ENCODE peak calls at places on chromosome 4, in ten cellular contexts. One of them, this sample, is unnamed.

GRCh38 chr4:87589531-87589930 is 18.8 kb upstream of the DSPP start:
- DNase-seq in A549: no peak
- DNase-seq in hepatocyte: peak; percentile 52
- DNase-seq in RWPE1: peak; percentile 56
- DNase-seq in tibial nerve: no peak
- DNase-seq in fibroblast of lung: peak; percentile 96
- DNase-seq in PC-3: peak; percentile 64
- DNase-seq in GM23248: peak; percentile 93
- DNase-seq in endothelial cell of umbilical vein: no peak
- DNase-seq in Karpas-422: no peak
- DNase-seq in this sample: no peak

GRCh38 chr4:24914460-24914859 is 1.6 kb upstream of the CCDC149 start:
- DNase-seq in fibroblast of lung: no peak
- DNase-seq in hepatocyte: no peak
- DNase-seq in A549: no peak
- DNase-seq in RWPE1: no peak
- DNase-seq in endothelial cell of umbilical vein: no peak
- DNase-seq in Karpas-422: no peak
- DNase-seq in tibial nerve: no peak
- DNase-seq in GM23248: peak; percentile 35
- DNase-seq in PC-3: no peak
- DNase-seq in this sample: no peak

GRCh38 chr4:89439533-89439932 is 131.9 kb upstream of the GPRIN3 start:
- DNase-seq in GM23248: no peak
- DNase-seq in tibial nerve: no peak
- DNase-seq in hepatocyte: no peak
- DNase-seq in A549: no peak
- DNase-seq in Karpas-422: no peak
- DNase-seq in PC-3: no peak
- DNase-seq in RWPE1: no peak
- DNase-seq in fibroblast of lung: no peak
- DNase-seq in endothelial cell of umbilical vein: no peak
- DNase-seq in this sample: no peak

GRCh38 chr4:112102875-112103370 is 42.3 kb upstream of the FAM241A start:
- DNase-seq in fibroblast of lung: no peak
- DNase-seq in Karpas-422: no peak
- DNase-seq in endothelial cell of umbilical vein: peak; percentile 19
- DNase-seq in A549: no peak
- DNase-seq in tibial nerve: no peak
- DNase-seq in PC-3: no peak
- DNase-seq in RWPE1: no peak
- DNase-seq in hepatocyte: no peak
- DNase-seq in GM23248: no peak
- DNase-seq in this sample: no peak

GRCh38 chr4:91837608-91838029 is 466.1 kb upstream of the GRID2 start:
- DNase-seq in PC-3: peak; percentile 63
- DNase-seq in A549: no peak
- DNase-seq in tibial nerve: no peak
- DNase-seq in fibroblast of lung: peak; percentile 0
- DNase-seq in RWPE1: peak; percentile 8
- DNase-seq in hepatocyte: peak; percentile 31
- DNase-seq in Karpas-422: no peak
- DNase-seq in endothelial cell of umbilical vein: no peak
- DNase-seq in GM23248: no peak
- DNase-seq in this sample: no peak

GRCh38 chr4:43132010-43132582 is 239.6 kb downstream of the GRXCR1 start:
- DNase-seq in RWPE1: peak; percentile 49
- DNase-seq in hepatocyte: peak; percentile 85
- DNase-seq in GM23248: peak; percentile 80
- DNase-seq in PC-3: peak; percentile 81
- DNase-seq in endothelial cell of umbilical vein: peak; percentile 33
- DNase-seq in tibial nerve: no peak
- DNase-seq in A549: peak; percentile 2
- DNase-seq in fibroblast of lung: peak; percentile 78
- DNase-seq in Karpas-422: peak; percentile 83
- DNase-seq in this sample: peak; percentile 11

GRCh38 chr4:176319237-176319703 is 496 bp upstream of the SPCS3 start:
- DNase-seq in GM23248: no peak
- DNase-seq in hepatocyte: no peak
- DNase-seq in tibial nerve: no peak
- DNase-seq in endothelial cell of umbilical vein: no peak
- DNase-seq in fibroblast of lung: no peak
- DNase-seq in Karpas-422: no peak
- DNase-seq in RWPE1: no peak
- DNase-seq in PC-3: no peak
- DNase-seq in A549: no peak
- DNase-seq in this sample: no peak

GRCh38 chr4:48454591-48454990 is 28.6 kb upstream of the SLC10A4 start:
- DNase-seq in RWPE1: no peak
- DNase-seq in GM23248: no peak
- DNase-seq in A549: no peak
- DNase-seq in Karpas-422: no peak
- DNase-seq in PC-3: no peak
- DNase-seq in fibroblast of lung: no peak
- DNase-seq in tibial nerve: no peak
- DNase-seq in endothelial cell of umbilical vein: no peak
- DNase-seq in hepatocyte: no peak
- DNase-seq in this sample: no peak

GRCh38 chr4:160347197-160347596 is 1244.3 kb downstream of the RAPGEF2 start:
- DNase-seq in tibial nerve: no peak
- DNase-seq in RWPE1: no peak
- DNase-seq in fibroblast of lung: no peak
- DNase-seq in endothelial cell of umbilical vein: no peak
- DNase-seq in A549: no peak
- DNase-seq in Karpas-422: no peak
- DNase-seq in PC-3: no peak
- DNase-seq in hepatocyte: no peak
- DNase-seq in GM23248: no peak
- DNase-seq in this sample: no peak

GRCh38 chr4:6942238-6942800 is 32.7 kb downstream of the TBC1D14 start:
- DNase-seq in RWPE1: peak; percentile 69
- DNase-seq in GM23248: peak; percentile 98
- DNase-seq in A549: peak; percentile 29
- DNase-seq in PC-3: peak; percentile 51
- DNase-seq in fibroblast of lung: peak; percentile 98
- DNase-seq in Karpas-422: no peak
- DNase-seq in tibial nerve: no peak
- DNase-seq in hepatocyte: peak; percentile 87
- DNase-seq in endothelial cell of umbilical vein: peak; percentile 79
- DNase-seq in this sample: no peak

GRCh38 chr4:138115053-138115452 is 127.1 kb downstream of the SLC7A11 start:
- DNase-seq in Karpas-422: no peak
- DNase-seq in fibroblast of lung: no peak
- DNase-seq in endothelial cell of umbilical vein: no peak
- DNase-seq in RWPE1: no peak
- DNase-seq in PC-3: no peak
- DNase-seq in A549: no peak
- DNase-seq in hepatocyte: no peak
- DNase-seq in tibial nerve: no peak
- DNase-seq in GM23248: no peak
- DNase-seq in this sample: no peak
- H3K27ac ChIP-seq in Karpas-422: peak overlapping the region; percentile 81
- H3K27ac ChIP-seq in fibroblast of lung: no peak overlapping the region
- H3K27ac ChIP-seq in endothelial cell of umbilical vein: peak overlapping the region; percentile 43
- H3K27ac ChIP-seq in RWPE1: no peak overlapping the region
- H3K27ac ChIP-seq in PC-3: no peak overlapping the region
- H3K27ac ChIP-seq in A549: no peak overlapping the region
- H3K27ac ChIP-seq in hepatocyte: peak overlapping the region; percentile 2
- H3K27ac ChIP-seq in tibial nerve: no peak overlapping the region
- H3K27ac ChIP-seq in GM23248: no peak overlapping the region
- H3K27ac ChIP-seq in this sample: no peak overlapping the region

GRCh38 chr4:151692821-151693504 is 67.8 kb downstream of the GATB start:
- DNase-seq in hepatocyte: no peak
- DNase-seq in Karpas-422: no peak
- DNase-seq in A549: no peak
- DNase-seq in fibroblast of lung: no peak
- DNase-seq in endothelial cell of umbilical vein: peak; percentile 58
- DNase-seq in RWPE1: no peak
- DNase-seq in GM23248: no peak
- DNase-seq in tibial nerve: no peak
- DNase-seq in PC-3: no peak
- DNase-seq in this sample: no peak

GRCh38 chr4:151692443-151692782 is 68.4 kb downstream of the GATB start:
- DNase-seq in tibial nerve: no peak
- DNase-seq in PC-3: no peak
- DNase-seq in GM23248: no peak
- DNase-seq in RWPE1: no peak
- DNase-seq in Karpas-422: no peak
- DNase-seq in endothelial cell of umbilical vein: no peak
- DNase-seq in fibroblast of lung: no peak
- DNase-seq in hepatocyte: no peak
- DNase-seq in A549: no peak
- DNase-seq in this sample: no peak

GRCh38 chr4:151690884-151691283 is 69.9 kb downstream of the GATB start:
- DNase-seq in hepatocyte: no peak
- DNase-seq in PC-3: no peak
- DNase-seq in RWPE1: no peak
- DNase-seq in tibial nerve: no peak
- DNase-seq in GM23248: peak; percentile 70
- DNase-seq in endothelial cell of umbilical vein: no peak
- DNase-seq in fibroblast of lung: peak; percentile 28
- DNase-seq in Karpas-422: no peak
- DNase-seq in A549: no peak
- DNase-seq in this sample: no peak

GRCh38 chr4:151690164-151690856 is 70.5 kb downstream of the GATB start:
- DNase-seq in GM23248: peak; percentile 77
- DNase-seq in tibial nerve: no peak
- DNase-seq in A549: no peak
- DNase-seq in endothelial cell of umbilical vein: peak; percentile 75
- DNase-seq in fibroblast of lung: peak; percentile 52
- DNase-seq in hepatocyte: peak; percentile 32
- DNase-seq in Karpas-422: peak; percentile 51
- DNase-seq in RWPE1: no peak
- DNase-seq in PC-3: peak; percentile 47
- DNase-seq in this sample: no peak

DNA sequence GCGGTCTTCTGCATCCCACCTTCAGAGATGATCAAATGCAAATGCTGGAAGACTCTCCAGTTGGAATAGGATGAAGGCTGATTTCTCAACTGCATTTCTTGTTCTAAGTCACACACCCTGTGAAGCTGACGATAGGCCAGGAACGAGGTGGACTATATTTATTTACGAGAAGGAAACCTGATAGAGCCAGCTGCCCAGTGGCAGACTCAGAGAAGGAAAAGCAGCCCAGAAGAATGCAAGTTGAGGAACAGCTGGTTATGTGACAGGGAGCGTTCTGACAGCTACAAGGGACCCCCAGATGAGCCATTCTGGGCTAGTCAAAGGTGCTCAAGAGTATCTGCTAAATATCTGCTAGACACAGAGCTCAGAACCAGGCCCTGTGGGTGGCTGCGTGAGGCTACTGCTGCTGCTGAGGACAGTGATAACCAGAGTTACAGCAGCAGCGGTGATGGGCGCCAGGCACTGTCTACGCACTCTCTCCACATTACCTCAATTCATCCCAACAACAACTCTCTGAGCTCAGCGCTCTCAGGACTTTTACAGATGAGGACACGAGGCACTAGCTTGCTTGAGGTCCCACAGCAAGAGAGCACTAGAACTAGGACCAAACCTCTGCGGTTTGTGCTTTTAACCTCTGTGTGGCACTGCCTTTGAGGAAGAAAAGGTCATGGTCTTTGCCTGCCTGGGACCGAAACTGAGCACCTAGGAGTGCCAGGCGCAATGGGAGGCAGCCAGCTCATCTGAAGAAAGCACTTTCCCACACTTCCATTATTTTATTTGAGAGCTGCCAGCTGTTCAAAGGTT is 69.0 kb downstream of the GATB start:
- DNase-seq in endothelial cell of umbilical vein: no peak
- DNase-seq in hepatocyte: no peak
- DNase-seq in A549: no peak
- DNase-seq in fibroblast of lung: no peak
- DNase-seq in Karpas-422: no peak
- DNase-seq in RWPE1: no peak
- DNase-seq in GM23248: no peak
- DNase-seq in tibial nerve: peak; percentile 28
- DNase-seq in PC-3: no peak
- DNase-seq in this sample: no peak
- H3K27ac ChIP-seq in endothelial cell of umbilical vein: no peak overlapping the region
- H3K27ac ChIP-seq in hepatocyte: no peak overlapping the region
- H3K27ac ChIP-seq in A549: no peak overlapping the region
- H3K27ac ChIP-seq in fibroblast of lung: no peak overlapping the region
- H3K27ac ChIP-seq in Karpas-422: no peak overlapping the region
- H3K27ac ChIP-seq in RWPE1: no peak overlapping the region
- H3K27ac ChIP-seq in GM23248: no peak overlapping the region
- H3K27ac ChIP-seq in tibial nerve: peak overlapping the region; percentile 68
- H3K27ac ChIP-seq in PC-3: no peak overlapping the region
- H3K27ac ChIP-seq in this sample: no peak overlapping the region

GRCh38 chr4:40310225-40310624 is 24.9 kb upstream of the CHRNA9 start:
- DNase-seq in Karpas-422: no peak
- DNase-seq in GM23248: no peak
- DNase-seq in A549: no peak
- DNase-seq in fibroblast of lung: no peak
- DNase-seq in tibial nerve: no peak
- DNase-seq in endothelial cell of umbilical vein: no peak
- DNase-seq in PC-3: no peak
- DNase-seq in hepatocyte: no peak
- DNase-seq in RWPE1: no peak
- DNase-seq in this sample: no peak

GRCh38 chr4:40308528-40309122 is 26.5 kb upstream of the CHRNA9 start:
- DNase-seq in fibroblast of lung: no peak
- DNase-seq in PC-3: no peak
- DNase-seq in endothelial cell of umbilical vein: no peak
- DNase-seq in RWPE1: no peak
- DNase-seq in tibial nerve: no peak
- DNase-seq in A549: no peak
- DNase-seq in Karpas-422: peak; percentile 62
- DNase-seq in GM23248: no peak
- DNase-seq in hepatocyte: no peak
- DNase-seq in this sample: no peak

GRCh38 chr4:40314951-40315350 is 20.2 kb upstream of the CHRNA9 start:
- DNase-seq in tibial nerve: no peak
- DNase-seq in GM23248: peak; percentile 29
- DNase-seq in Karpas-422: no peak
- DNase-seq in RWPE1: no peak
- DNase-seq in fibroblast of lung: peak; percentile 49
- DNase-seq in endothelial cell of umbilical vein: no peak
- DNase-seq in hepatocyte: no peak
- DNase-seq in A549: no peak
- DNase-seq in PC-3: peak; percentile 64
- DNase-seq in this sample: no peak

GRCh38 chr4:40309250-40309774 is 25.8 kb upstream of the CHRNA9 start:
- DNase-seq in A549: peak; percentile 66
- DNase-seq in fibroblast of lung: peak; percentile 86
- DNase-seq in PC-3: peak; percentile 86
- DNase-seq in endothelial cell of umbilical vein: peak; percentile 86
- DNase-seq in Karpas-422: peak; percentile 95
- DNase-seq in hepatocyte: peak; percentile 93
- DNase-seq in GM23248: peak; percentile 86
- DNase-seq in RWPE1: peak; percentile 76
- DNase-seq in tibial nerve: peak; percentile 98
- DNase-seq in this sample: no peak

GRCh38 chr4:40311811-40312346 is 23.3 kb upstream of the CHRNA9 start:
- DNase-seq in hepatocyte: peak; percentile 71
- DNase-seq in PC-3: no peak
- DNase-seq in tibial nerve: no peak
- DNase-seq in endothelial cell of umbilical vein: peak; percentile 92
- DNase-seq in Karpas-422: peak; percentile 53
- DNase-seq in RWPE1: no peak
- DNase-seq in fibroblast of lung: no peak
- DNase-seq in GM23248: no peak
- DNase-seq in A549: no peak
- DNase-seq in this sample: no peak
- H3K27ac ChIP-seq in hepatocyte: peak overlapping the region; percentile 90
- H3K27ac ChIP-seq in PC-3: peak overlapping the region; percentile 29
- H3K27ac ChIP-seq in tibial nerve: no peak overlapping the region
- H3K27ac ChIP-seq in endothelial cell of umbilical vein: peak overlapping the region; percentile 12
- H3K27ac ChIP-seq in Karpas-422: peak overlapping the region; percentile 77
- H3K27ac ChIP-seq in RWPE1: peak overlapping the region; percentile 87
- H3K27ac ChIP-seq in fibroblast of lung: no peak overlapping the region
- H3K27ac ChIP-seq in GM23248: no peak overlapping the region
- H3K27ac ChIP-seq in A549: peak overlapping the region; percentile 66
- H3K27ac ChIP-seq in this sample: no peak overlapping the region

GRCh38 chr4:15778191-15778741 is at the start of gene CD38:
- DNase-seq in tibial nerve: no peak
- DNase-seq in Karpas-422: peak; percentile 65
- DNase-seq in PC-3: no peak
- DNase-seq in A549: peak; percentile 10
- DNase-seq in fibroblast of lung: no peak
- DNase-seq in hepatocyte: peak; percentile 16
- DNase-seq in endothelial cell of umbilical vein: no peak
- DNase-seq in RWPE1: no peak
- DNase-seq in GM23248: peak; percentile 41
- DNase-seq in this sample: peak; percentile 54
- H3K27ac ChIP-seq in tibial nerve: peak within 1 kb of the TSS; percentile 72
- H3K27ac ChIP-seq in Karpas-422: peak within 1 kb of the TSS; percentile 53
- H3K27ac ChIP-seq in PC-3: no peak within 1 kb of the TSS
- H3K27ac ChIP-seq in A549: peak within 1 kb of the TSS; percentile 87
- H3K27ac ChIP-seq in fibroblast of lung: no peak within 1 kb of the TSS
- H3K27ac ChIP-seq in hepatocyte: no peak within 1 kb of the TSS
- H3K27ac ChIP-seq in endothelial cell of umbilical vein: no peak within 1 kb of the TSS
- H3K27ac ChIP-seq in RWPE1: no peak within 1 kb of the TSS
- H3K27ac ChIP-seq in GM23248: no peak within 1 kb of the TSS
- H3K27ac ChIP-seq in this sample: no peak within 1 kb of the TSS

This sample was measured in substantia nigra.